ENCODE peak calls at places on chromosomes 6 and 20, in seven cellular contexts. U is pancreas, V is HCT116, K is body of pancreas, T is tibial nerve, B is mucosa of descending colon, E is uterus. A is an unnamed sample. For H3K4me1, the result is how much of the 10 kb centered on the place peaks cover.

GRCh38 chr6:17863971-17864754 is 123.3 kb downstream of the KIF13A start:
- DNase-seq in B (peak), T (no peak), K (no peak), U (no peak), E (no peak), V (peak), A (peak)

GRCh38 chr20:47843886-47844567 is 58.7 kb upstream of the SULF2 start:
- DNase-seq in V (no peak), T (no peak), B (no peak), K (no peak), U (no peak), E (no peak), A (no peak)

GRCh38 chr6:159953091-159953581 is 15.7 kb upstream of the IGF2R start:
- DNase-seq in V (no peak), T (peak), B (peak), U (no peak), K (peak), E (peak), A (peak)

GRCh38 chr6:158607411-158608170 is 37.0 kb downstream of the DYNLT1 start:
- DNase-seq in V (no peak), K (no peak), T (no peak), E (no peak), B (no peak), U (no peak), A (no peak)

GRCh38 chr6:167825759-167826229 is 917 bp upstream of the AFDN start:
- DNase-seq in K (peak), B (peak), T (no peak), E (peak), V (peak), U (peak), A (peak)

GRCh38 chr6:54716869-54717268 is 129.7 kb upstream of the FAM83B start:
- DNase-seq in B (no peak), E (no peak), U (no peak), K (no peak), T (no peak), V (no peak), A (no peak)

GRCh38 chr6:132687306-132687705 is 26.5 kb downstream of the VNN1 start:
- DNase-seq in V (peak), K (peak), T (no peak), B (peak), U (no peak), E (no peak), A (no peak)

GRCh38 chr6:142537612-142538478 is 236.0 kb downstream of the ADGRG6 start:
- DNase-seq in V (peak), T (no peak), K (no peak), U (no peak), E (no peak), B (no peak), A (no peak)

GRCh38 chr6:136761227-136761922 is 30.9 kb downstream of the MAP3K5 start:
- DNase-seq in V (no peak), K (peak), U (no peak), E (no peak), T (peak), B (no peak), A (peak)

GRCh38 chr6:157358287-157358686 is 22.7 kb upstream of the ZDHHC14 start:
- DNase-seq in U (no peak), E (no peak), K (no peak), V (no peak), T (no peak), B (no peak), A (no peak)

GRCh38 chr6:167426074-167426473 is 101.2 kb downstream of the TTLL2 start:
- DNase-seq in K (no peak), V (no peak), U (no peak), B (no peak), E (no peak), T (no peak), A (no peak)

GRCh38 chr6:106114492-106114891 is 28.4 kb downstream of the PRDM1 start:
- DNase-seq in U (no peak), B (peak), V (no peak), K (no peak), E (no peak), T (no peak), A (no peak)

GRCh38 chr20:60170116-60170515 is 211.9 kb downstream of the CDH26 start:
- DNase-seq in E (no peak), U (no peak), T (no peak), V (no peak), B (no peak), K (no peak), A (peak)

GRCh38 chr20:51553897-51554504 is 11.5 kb upstream of the NFATC2 start:
- DNase-seq in U (no peak), T (no peak), K (no peak), B (no peak), V (no peak), E (no peak), A (no peak)

GRCh38 chr20:32574296-32575226 is 10.6 kb downstream of the NOL4L start:
- DNase-seq in U (no peak), K (peak), V (no peak), T (no peak), E (no peak), B (no peak), A (no peak)

GRCh38 chr6:150392452-150393220 is 23.8 kb downstream of the IYD start:
- DNase-seq in B (no peak), V (no peak), U (no peak), K (no peak), E (no peak), T (no peak), A (no peak)

GRCh38 chr6:127266892-127267741 is 453 bp downstream of the RNF146 start:
- DNase-seq in B (peak), V (peak), T (peak), U (peak), K (peak), E (peak), A (peak)

GRCh38 chr6:31430449-31430848 is 27.1 kb downstream of the MICA start:
- DNase-seq in B (no peak), K (no peak), U (no peak), E (no peak), V (no peak), T (no peak), A (no peak)
- TF ChIP-seq CTCF in B (no peak), K (no peak), U (no peak), E (no peak), V (no peak), T (no peak), A (no peak)

DNA sequence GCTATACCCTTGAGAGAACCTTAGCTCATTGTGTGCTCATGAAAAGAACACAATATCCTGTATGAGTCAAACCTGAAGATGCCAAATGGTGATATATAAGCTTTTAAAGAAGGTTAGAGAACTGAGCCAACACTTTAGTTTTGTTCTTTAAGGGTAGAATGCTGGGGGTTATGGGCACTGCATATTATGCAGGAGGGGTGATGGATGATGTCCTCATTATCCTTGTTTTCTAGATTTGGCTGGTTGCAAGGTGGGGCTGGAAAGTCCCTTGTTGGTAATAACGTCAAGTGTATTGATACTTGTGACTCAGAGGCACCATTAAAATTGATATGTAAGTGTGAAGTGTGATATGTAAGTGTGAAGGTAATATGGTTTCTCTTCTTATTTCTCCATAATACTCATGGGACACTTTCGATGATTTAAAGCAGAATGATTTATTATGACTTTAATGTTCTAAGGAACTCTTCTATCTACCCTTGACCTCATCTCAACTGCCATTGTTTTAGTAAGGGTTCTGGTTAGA is 113.7 kb upstream of the DTNBP1 start:
- DNase-seq in E (no peak), T (no peak), K (no peak), U (no peak), B (no peak), V (no peak), A (no peak)
- H3K4me1 ChIP-seq in E (under half), T (under half), K (under half), U (under half), B (under half), V (under half), A (under half)

GRCh38 chr6:71454083-71454482 is 165.5 kb downstream of the OGFRL1 start:
- DNase-seq in B (no peak), K (no peak), T (no peak), E (no peak), U (no peak), V (no peak), A (no peak)

GRCh38 chr6:71453307-71453706 is 164.7 kb downstream of the OGFRL1 start:
- DNase-seq in K (no peak), U (no peak), B (no peak), V (no peak), E (no peak), T (no peak), A (no peak)

GRCh38 chr6:71459162-71459561 is 170.6 kb downstream of the OGFRL1 start:
- DNase-seq in K (no peak), T (no peak), B (no peak), U (no peak), V (no peak), E (no peak), A (no peak)

GRCh38 chr6:71460933-71461332 is 172.3 kb downstream of the OGFRL1 start:
- DNase-seq in E (no peak), B (no peak), V (no peak), U (no peak), T (no peak), K (no peak), A (no peak)

DNA sequence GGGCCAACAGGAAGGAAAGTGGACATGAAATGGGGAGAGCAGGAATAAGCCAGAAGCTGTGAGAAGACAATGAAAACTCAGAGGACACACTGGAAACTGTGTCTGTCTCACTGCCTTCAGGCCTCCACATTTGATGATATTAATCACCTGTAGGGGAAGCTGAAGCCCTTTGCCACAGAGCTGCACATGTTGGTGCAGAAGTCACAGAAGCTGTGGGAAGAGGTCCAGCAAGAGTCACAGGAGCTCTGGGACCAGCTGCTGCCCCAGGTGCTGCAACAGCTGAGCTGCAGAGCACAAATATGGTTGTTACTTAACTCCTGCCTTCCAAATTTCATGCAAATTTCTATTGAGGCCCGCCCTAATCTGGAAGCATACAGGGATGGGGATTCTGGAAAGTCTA is 169.3 kb downstream of the OGFRL1 start:
- DNase-seq in U (no peak), T (no peak), V (no peak), E (no peak), K (no peak), B (no peak), A (no peak)
- TF ChIP-seq CTCF in U (no peak), T (no peak), V (no peak), E (no peak), K (no peak), B (no peak), A (no peak)

GRCh38 chr20:58897493-58897892 is 45.0 kb downstream of the GNAS start:
- DNase-seq in V (no peak), E (no peak), U (no peak), K (no peak), T (no peak), B (no peak), A (no peak)
- H3K4me1 ChIP-seq in V (under half), E (under half), U (under half), K (half or more), T (half or more), B (under half), A (under half)

A was measured in colonic mucosa.